ENCODE peak calls at places on chromosome 20, in four cellular contexts. N is erythroblast, F is heart left ventricle, G is adrenal gland. V is an unnamed sample.

GRCh38 chr20:34570859-34571306 is 12.4 kb downstream of the MAP1LC3A start:
- DNase-seq in G (peak), N (no peak), F (no peak), V (no peak)

GRCh38 chr20:25389858-25390537 is 637 bp downstream of the ABHD12 start:
- DNase-seq in N (peak), F (peak), G (peak), V (peak)

GRCh38 chr20:59359908-59360307 is 59.5 kb downstream of the EDN3 start:
- DNase-seq in F (no peak), G (no peak), N (no peak), V (no peak)

GRCh38 chr20:41510224-41510623 is 108.0 kb downstream of the CHD6 start:
- DNase-seq in F (no peak), N (no peak), G (no peak), V (no peak)

GRCh38 chr20:10185741-10186558 is 32.7 kb upstream of the SNAP25 start:
- DNase-seq in N (no peak), F (no peak), G (no peak), V (peak)

GRCh38 chr20:51221791-51222408 is 199.0 kb upstream of the KCNG1 start:
- DNase-seq in G (no peak), N (no peak), F (no peak), V (no peak)

GRCh38 chr20:17654649-17655285 is 27.3 kb downstream of the RRBP1 start:
- DNase-seq in F (no peak), N (peak), G (peak), V (no peak)

GRCh38 chr20:42191140-42191860 is 573.1 kb upstream of the CHD6 start:
- DNase-seq in F (no peak), G (no peak), N (no peak), V (no peak)

GRCh38 chr20:34680586-34680985 is 3.7 kb upstream of the PIGU start:
- DNase-seq in F (no peak), G (no peak), N (peak), V (no peak)

GRCh38 chr20:48697845-48698491 is 129.8 kb downstream of the PREX1 start:
- DNase-seq in F (peak), G (peak), N (peak), V (peak)

GRCh38 chr20:56439784-56440291 is 27.8 kb downstream of the CASS4 start:
- DNase-seq in F (peak), N (no peak), G (no peak), V (no peak)

GRCh38 chr20:39913274-39913673 is 775.8 kb downstream of the MAFB start:
- DNase-seq in N (no peak), G (no peak), F (no peak), V (no peak)

GRCh38 chr20:5085380-5085779 is 34.4 kb downstream of the PCNA start:
- DNase-seq in F (no peak), G (peak), N (no peak), V (peak)

GRCh38 chr20:5092765-5093339 is 26.9 kb downstream of the PCNA start:
- DNase-seq in G (no peak), F (no peak), N (no peak), V (no peak)

GRCh38 chr20:5091902-5092301 is 27.9 kb downstream of the PCNA start:
- DNase-seq in F (no peak), N (no peak), G (no peak), V (no peak)

GRCh38 chr20:5088688-5089087 is 31.1 kb downstream of the PCNA start:
- DNase-seq in F (no peak), N (no peak), G (no peak), V (no peak)

GRCh38 chr20:5090191-5090590 is 29.6 kb downstream of the PCNA start:
- DNase-seq in F (peak), G (no peak), N (no peak), V (peak)
- TF ChIP-seq POLR2A in F (peak), G (peak), N (no peak), V (peak)

GRCh38 chr20:45912344-45912682 is 358 bp upstream of the PLTP start:
- DNase-seq in G (no peak), F (no peak), N (no peak), V (no peak)

GRCh38 chr20:45910670-45911485 is 1.1 kb downstream of the PLTP start:
- DNase-seq in G (peak), N (peak), F (peak), V (peak)

GRCh38 chr20:45909817-45910669 is 1.9 kb downstream of the PLTP start:
- DNase-seq in G (no peak), F (no peak), N (no peak), V (no peak)

GRCh38 chr20:45913105-45913504 is 1.1 kb upstream of the PLTP start:
- DNase-seq in N (no peak), G (no peak), F (no peak), V (no peak)

GRCh38 chr20:45911486-45912343 is at the start of gene PLTP:
- DNase-seq in N (peak), F (peak), G (peak), V (peak)
- TF ChIP-seq POLR2A in N (peak), F (peak), G (peak), V (peak)

DNA sequence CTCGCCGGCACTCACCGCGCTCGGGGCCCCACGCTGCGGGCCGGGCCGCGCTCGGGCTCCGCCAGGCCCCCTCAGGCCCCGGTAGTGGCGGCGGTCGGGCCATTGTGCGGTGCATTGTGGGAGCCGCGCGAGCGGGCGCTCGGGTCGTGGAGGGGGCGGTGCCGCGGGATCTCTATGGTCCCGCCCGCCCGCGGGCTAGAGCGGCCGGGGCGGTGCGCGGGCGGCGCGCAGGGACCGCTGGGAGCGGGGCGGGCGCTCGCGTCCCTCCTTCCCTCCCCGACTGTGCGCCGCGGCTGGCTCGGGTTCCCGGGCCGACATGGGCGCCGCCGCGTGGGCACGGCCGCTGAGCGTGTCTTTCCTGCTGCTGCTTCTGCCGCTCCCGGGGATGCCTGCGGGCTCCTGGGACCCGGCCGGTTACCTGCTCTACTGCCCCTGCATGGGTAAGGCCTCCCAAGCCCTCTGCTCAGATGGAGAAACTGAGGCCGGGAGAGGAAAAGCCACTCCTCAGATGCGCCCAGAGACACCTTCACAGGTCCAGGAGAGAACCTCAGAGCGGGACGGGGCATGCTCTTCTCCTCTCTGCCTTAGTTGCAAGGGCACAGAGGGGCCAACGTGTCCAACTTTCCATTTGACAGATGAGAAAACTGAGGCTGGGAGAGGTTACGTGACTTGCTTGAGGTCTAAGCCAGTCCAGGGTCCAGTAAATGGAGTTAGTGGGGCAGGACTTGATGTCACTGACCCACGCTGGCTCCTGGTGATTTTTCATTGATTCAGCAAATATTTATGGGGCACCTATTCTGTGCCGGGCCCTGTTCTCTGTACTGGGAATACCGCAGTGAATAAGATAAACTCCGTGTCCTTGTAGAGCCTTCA is at the start of the genes PLAGL2 and POFUT1:
- DNase-seq in G (peak), F (peak), N (peak), V (peak)
- TF ChIP-seq POLR2A in G (peak), F (peak), N (peak), V (peak)

DNA sequence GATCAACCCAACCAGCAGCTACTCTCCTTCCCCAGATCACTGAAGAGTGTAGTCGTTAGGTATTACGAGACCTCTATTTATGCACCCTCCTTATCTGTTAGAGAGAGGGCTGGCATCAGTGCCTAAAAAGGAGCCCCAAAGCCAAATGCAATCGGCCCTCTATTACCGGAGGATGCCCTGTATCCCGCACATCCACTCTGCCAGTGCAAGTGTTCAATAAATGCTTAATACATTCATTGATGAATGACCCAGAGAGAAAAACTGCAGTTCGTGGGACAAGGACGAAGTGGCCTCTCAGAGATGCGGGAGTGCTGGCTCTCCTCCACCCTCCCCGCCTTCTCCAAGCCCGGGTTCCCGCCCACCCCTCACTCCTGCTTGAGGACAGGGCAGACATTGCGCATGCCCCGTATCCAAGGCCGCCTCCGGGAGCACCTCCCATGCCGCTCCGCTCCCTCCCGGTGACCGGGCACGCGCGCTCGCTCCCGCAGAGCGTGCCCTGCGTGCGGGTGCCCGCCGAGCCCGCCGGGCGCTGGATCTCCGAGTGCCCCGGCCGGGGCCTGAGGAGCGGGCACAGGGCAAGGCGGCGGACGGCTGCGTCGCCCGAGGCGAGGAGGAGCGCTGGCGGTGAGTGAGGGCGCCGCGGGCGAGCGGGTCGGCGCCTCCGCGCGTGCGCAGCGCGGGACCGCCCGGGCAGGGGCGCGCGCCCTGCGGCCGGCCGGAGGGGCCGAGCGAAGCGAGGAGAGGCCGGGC is 27.2 kb upstream of the BTBD3 start:
- DNase-seq in N (peak), G (peak), F (peak), V (peak)
- TF ChIP-seq POLR2A in N (peak), G (peak), F (peak), V (peak)

GRCh38 chr20:62796699-62797491 is 622 bp downstream of the MRGBP start:
- DNase-seq in N (no peak), F (no peak), G (peak), V (no peak)

GRCh38 chr20:62794007-62794724 is 2.1 kb upstream of the MRGBP start:
- DNase-seq in N (peak), F (peak), G (peak), V (peak)

GRCh38 chr20:62793757-62794006 is 2.6 kb upstream of the MRGBP start:
- DNase-seq in G (no peak), F (no peak), N (no peak), V (no peak)

GRCh38 chr20:62792940-62793756 is 3.1 kb upstream of the MRGBP start:
- DNase-seq in F (no peak), N (no peak), G (no peak), V (no peak)

DNA sequence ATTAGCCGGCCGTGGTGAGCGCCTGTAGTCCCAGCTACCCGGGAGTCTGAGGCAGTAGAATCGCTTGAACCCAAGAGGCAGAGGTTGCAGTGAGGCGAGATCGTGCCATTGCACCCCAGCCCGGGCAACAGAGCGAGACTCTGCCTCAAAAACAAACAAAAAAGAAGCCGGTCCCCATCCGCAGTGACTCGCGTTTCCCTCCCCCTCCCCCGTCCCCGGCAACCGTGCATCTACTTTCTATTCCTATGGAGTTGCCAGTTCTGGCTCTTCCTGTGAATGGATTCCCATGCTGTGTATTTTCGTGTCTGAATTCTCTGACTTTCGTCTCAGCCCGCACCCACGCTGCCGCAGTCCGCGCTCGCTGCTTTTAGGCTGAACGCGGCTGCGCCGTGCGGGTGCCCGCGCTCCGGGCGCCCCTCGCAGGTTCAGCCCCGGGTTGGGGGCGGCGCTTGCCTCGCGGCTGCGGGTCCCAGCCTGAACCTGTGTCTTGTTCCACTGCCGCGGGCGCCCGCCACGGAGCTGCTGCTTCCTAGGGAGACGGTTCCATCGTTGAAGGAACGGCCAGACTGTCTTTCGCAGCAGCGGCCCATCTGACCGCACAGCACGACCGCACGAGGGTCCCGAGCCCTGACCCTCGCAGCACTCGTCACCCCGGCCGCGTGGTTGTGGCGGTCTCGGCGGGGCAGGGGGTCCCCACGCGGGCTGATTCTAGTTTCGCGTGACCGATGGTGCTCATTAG is 1.1 kb upstream of the MRGBP start:
- DNase-seq in G (no peak), F (peak), N (peak), V (no peak)
- TF ChIP-seq POLR2A in G (peak), F (no peak), N (no peak), V (no peak)

DNA sequence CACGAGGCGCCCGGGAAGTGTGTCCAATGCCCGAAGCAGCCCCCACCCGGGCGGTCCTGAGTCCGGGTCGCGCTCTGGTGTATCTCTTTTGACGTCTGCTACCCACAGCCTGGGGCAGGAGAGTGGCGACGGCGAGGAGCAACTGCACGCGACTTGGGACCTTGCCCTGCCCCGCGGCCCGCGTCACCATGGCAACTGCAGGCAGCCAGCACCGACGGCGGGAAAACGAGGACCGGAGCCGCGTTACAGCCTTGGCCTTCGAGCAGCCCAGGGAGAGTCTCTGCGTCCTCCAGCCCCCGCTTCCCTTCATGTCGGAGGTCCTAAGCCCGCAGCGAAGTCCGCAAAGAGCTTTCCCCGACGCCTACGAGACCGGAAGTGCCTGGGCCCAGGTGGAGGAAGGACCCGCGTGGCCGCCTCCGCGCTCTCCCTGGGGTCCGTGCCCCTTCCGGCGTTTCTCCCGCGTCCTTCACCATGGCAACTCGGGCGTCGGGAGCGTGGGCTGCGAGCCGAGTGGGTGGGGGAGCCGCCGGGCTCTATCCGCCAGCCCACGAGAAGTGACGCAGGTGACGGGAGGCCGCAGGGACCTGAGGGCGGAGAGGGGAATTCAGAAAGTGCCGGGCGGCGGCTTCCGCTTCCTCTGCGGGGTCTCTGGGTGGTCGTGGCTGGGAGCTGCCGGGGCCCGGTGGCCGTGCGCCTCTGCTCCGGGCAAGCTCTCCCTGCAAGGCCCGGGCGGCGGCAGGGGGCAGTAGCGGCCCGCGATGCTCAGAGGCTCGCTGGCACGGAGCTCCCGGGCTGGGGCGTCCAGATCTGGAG is 88.6 kb upstream of the TGM3 start:
- DNase-seq in N (peak), G (peak), F (peak), V (peak)
- TF ChIP-seq POLR2A in N (no peak), G (no peak), F (no peak), V (no peak)

GRCh38 chr20:63698739-63699465 is 2.5 kb downstream of the TNFRSF6B start:
- DNase-seq in N (no peak), G (peak), F (no peak), V (peak)
- TF ChIP-seq POLR2A in N (no peak), G (no peak), F (no peak), V (no peak)

GRCh38 chr20:2658414-2659354 is 5.3 kb downstream of the IDH3B start:
- DNase-seq in G (no peak), N (no peak), F (no peak), V (no peak)
- TF ChIP-seq POLR2A in G (no peak), N (peak), F (no peak), V (no peak)

V was measured in right lobe of liver.